ENCODE peak calls at places on chromosomes 7 and 10, in five cellular contexts. One of them, this sample, is unnamed.

GRCh38 chr10:33217854-33218253 is 116.6 kb downstream of the NRP1 start:
- DNase-seq in ovary: no peak
- DNase-seq in Peyer's patch: no peak
- DNase-seq in sigmoid colon: no peak
- DNase-seq in spleen: no peak
- DNase-seq in this sample: no peak

GRCh38 chr7:922334-923107 is 32.0 kb downstream of the ADAP1 start:
- DNase-seq in ovary: no peak
- DNase-seq in Peyer's patch: no peak
- DNase-seq in sigmoid colon: peak; percentile 60
- DNase-seq in spleen: peak; percentile 84
- DNase-seq in this sample: peak; percentile 81

GRCh38 chr10:131650169-131650705 is 250.6 kb upstream of the PPP2R2D start:
- DNase-seq in ovary: no peak
- DNase-seq in Peyer's patch: no peak
- DNase-seq in sigmoid colon: no peak
- DNase-seq in spleen: no peak
- DNase-seq in this sample: peak; percentile 54

GRCh38 chr10:77004917-77005564 is 632.6 kb downstream of the KCNMA1 start:
- DNase-seq in ovary: no peak
- DNase-seq in Peyer's patch: no peak
- DNase-seq in sigmoid colon: no peak
- DNase-seq in spleen: no peak
- DNase-seq in this sample: no peak

GRCh38 chr7:135662373-135663114 is at the start of gene STMP1:
- DNase-seq in ovary: peak; percentile 98
- DNase-seq in Peyer's patch: peak; percentile 97
- DNase-seq in sigmoid colon: peak; percentile 98
- DNase-seq in spleen: peak; percentile 99
- DNase-seq in this sample: peak; percentile 94

GRCh38 chr10:3525832-3526449 is 259.1 kb downstream of the KLF6 start:
- DNase-seq in ovary: no peak
- DNase-seq in Peyer's patch: no peak
- DNase-seq in sigmoid colon: peak; percentile 80
- DNase-seq in spleen: no peak
- DNase-seq in this sample: peak; percentile 68

GRCh38 chr7:100682228-100682741 is 8.7 kb downstream of the GNB2 start:
- DNase-seq in ovary: no peak
- DNase-seq in Peyer's patch: no peak
- DNase-seq in sigmoid colon: peak; percentile 66
- DNase-seq in spleen: peak; percentile 78
- DNase-seq in this sample: peak; percentile 80

GRCh38 chr10:34200355-34200901 is 614.7 kb downstream of the PARD3 start:
- DNase-seq in ovary: no peak
- DNase-seq in Peyer's patch: no peak
- DNase-seq in sigmoid colon: no peak
- DNase-seq in spleen: no peak
- DNase-seq in this sample: no peak

GRCh38 chr7:150446288-150446938 is 4.0 kb upstream of the GIMAP8 start:
- DNase-seq in ovary: no peak
- DNase-seq in Peyer's patch: no peak
- DNase-seq in sigmoid colon: no peak
- DNase-seq in spleen: no peak
- DNase-seq in this sample: no peak

GRCh38 chr10:28940158-28940888 is 263.0 kb downstream of the BAMBI start:
- DNase-seq in ovary: no peak
- DNase-seq in Peyer's patch: no peak
- DNase-seq in sigmoid colon: no peak
- DNase-seq in spleen: no peak
- DNase-seq in this sample: no peak
- H3K4me3 ChIP-seq in ovary: no peak overlapping the region
- H3K4me3 ChIP-seq in Peyer's patch: no peak overlapping the region
- H3K4me3 ChIP-seq in sigmoid colon: no peak overlapping the region
- H3K4me3 ChIP-seq in spleen: no peak overlapping the region
- H3K4me3 ChIP-seq in this sample: no peak overlapping the region

GRCh38 chr10:20858292-20859124 is 38.6 kb downstream of the NEBL start:
- DNase-seq in ovary: no peak
- DNase-seq in Peyer's patch: no peak
- DNase-seq in sigmoid colon: no peak
- DNase-seq in spleen: no peak
- DNase-seq in this sample: no peak
- TF ChIP-seq CTCF in ovary: no peak
- TF ChIP-seq CTCF in Peyer's patch: no peak
- TF ChIP-seq CTCF in sigmoid colon: no peak
- TF ChIP-seq CTCF in spleen: peak; percentile 33
- TF ChIP-seq CTCF in this sample: no peak

GRCh38 chr7:42833411-42833810 is 78.5 kb downstream of the C7orf25 start:
- DNase-seq in ovary: no peak
- DNase-seq in Peyer's patch: no peak
- DNase-seq in sigmoid colon: no peak
- DNase-seq in spleen: no peak
- DNase-seq in this sample: no peak
- TF ChIP-seq POLR2A in ovary: no peak
- TF ChIP-seq POLR2A in Peyer's patch: no peak
- TF ChIP-seq POLR2A in sigmoid colon: no peak
- TF ChIP-seq POLR2A in spleen: no peak
- TF ChIP-seq POLR2A in this sample: no peak

GRCh38 chr7:57867884-57868701 is 418.1 kb downstream of the ZNF716 start:
- DNase-seq in ovary: peak; percentile 7
- DNase-seq in Peyer's patch: no peak
- DNase-seq in sigmoid colon: no peak
- DNase-seq in spleen: peak; percentile 62
- DNase-seq in this sample: no peak

GRCh38 chr7:57868771-57869483 is 418.9 kb downstream of the ZNF716 start:
- DNase-seq in ovary: no peak
- DNase-seq in Peyer's patch: no peak
- DNase-seq in sigmoid colon: no peak
- DNase-seq in spleen: no peak
- DNase-seq in this sample: no peak
- H3K4me3 ChIP-seq in ovary: no peak overlapping the region
- H3K4me3 ChIP-seq in Peyer's patch: no peak overlapping the region
- H3K4me3 ChIP-seq in sigmoid colon: peak overlapping the region; percentile 48
- H3K4me3 ChIP-seq in spleen: no peak overlapping the region
- H3K4me3 ChIP-seq in this sample: no peak overlapping the region

DNA sequence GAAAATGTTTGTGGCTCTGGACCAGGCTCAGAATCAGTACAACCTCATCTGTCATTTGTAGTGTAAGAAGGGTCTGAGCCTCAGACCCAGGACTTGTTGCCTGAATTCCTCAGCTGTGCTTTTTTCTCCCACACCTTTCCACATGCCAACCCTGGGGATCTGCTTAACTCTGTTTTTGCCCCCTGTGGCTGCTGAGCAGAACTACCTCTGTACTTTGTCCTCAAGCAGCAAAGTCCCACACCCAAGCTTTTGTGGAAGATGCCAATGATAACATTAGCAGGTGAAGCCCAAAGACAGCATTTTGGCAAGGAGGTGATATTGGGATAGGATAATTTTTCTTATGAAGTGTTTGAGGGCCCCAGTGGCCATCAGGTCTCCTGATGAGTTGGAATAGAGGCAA is 5.8 kb upstream of the CYP2C18 start:
- DNase-seq in ovary: no peak
- DNase-seq in Peyer's patch: no peak
- DNase-seq in sigmoid colon: no peak
- DNase-seq in spleen: no peak
- DNase-seq in this sample: no peak
- TF ChIP-seq CTCF in ovary: no peak
- TF ChIP-seq CTCF in Peyer's patch: no peak
- TF ChIP-seq CTCF in sigmoid colon: no peak
- TF ChIP-seq CTCF in spleen: no peak
- TF ChIP-seq CTCF in this sample: no peak

GRCh38 chr10:86951184-86951761 is 6.1 kb downstream of the MMRN2 start:
- DNase-seq in ovary: peak; percentile 3
- DNase-seq in Peyer's patch: no peak
- DNase-seq in sigmoid colon: peak; percentile 62
- DNase-seq in spleen: no peak
- DNase-seq in this sample: peak; percentile 13
- TF ChIP-seq POLR2A in ovary: no peak
- TF ChIP-seq POLR2A in Peyer's patch: no peak
- TF ChIP-seq POLR2A in sigmoid colon: no peak
- TF ChIP-seq POLR2A in spleen: no peak
- TF ChIP-seq POLR2A in this sample: no peak

DNA sequence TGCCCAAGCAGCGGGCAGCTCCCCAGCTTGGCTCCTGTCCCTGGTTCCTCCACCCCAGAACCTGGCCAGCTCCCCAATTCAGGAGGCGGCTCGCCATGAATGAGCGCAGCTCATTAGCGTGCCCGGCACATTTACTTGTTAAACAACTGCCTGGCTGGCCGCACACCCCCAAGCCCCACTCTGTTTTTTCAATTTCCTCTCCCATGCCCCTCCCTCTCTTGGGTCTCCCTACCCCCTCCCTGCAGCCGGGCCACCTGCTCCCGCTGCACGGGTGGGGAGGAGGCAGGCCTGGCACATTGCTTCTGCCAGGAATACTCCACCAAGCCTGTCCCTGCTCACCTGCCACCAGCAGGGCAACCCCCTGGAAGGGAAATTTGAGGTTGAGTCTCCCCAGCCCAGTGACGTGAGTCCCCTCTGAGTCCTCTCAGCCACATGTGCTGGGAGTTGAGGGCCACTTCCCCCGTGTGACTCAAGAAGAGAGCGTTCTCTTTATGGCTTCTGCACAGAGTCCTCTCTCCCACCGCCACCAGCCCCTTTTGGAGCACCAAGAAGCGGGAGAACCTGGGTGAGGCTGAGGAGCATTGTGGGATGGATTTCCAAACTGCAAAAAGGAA is 2.6 kb upstream of the SLIT1 start:
- DNase-seq in ovary: no peak
- DNase-seq in Peyer's patch: no peak
- DNase-seq in sigmoid colon: no peak
- DNase-seq in spleen: peak; percentile 57
- DNase-seq in this sample: no peak
- H3K4me3 ChIP-seq in ovary: no peak overlapping the region
- H3K4me3 ChIP-seq in Peyer's patch: no peak overlapping the region
- H3K4me3 ChIP-seq in sigmoid colon: no peak overlapping the region
- H3K4me3 ChIP-seq in spleen: no peak overlapping the region
- H3K4me3 ChIP-seq in this sample: no peak overlapping the region

DNA sequence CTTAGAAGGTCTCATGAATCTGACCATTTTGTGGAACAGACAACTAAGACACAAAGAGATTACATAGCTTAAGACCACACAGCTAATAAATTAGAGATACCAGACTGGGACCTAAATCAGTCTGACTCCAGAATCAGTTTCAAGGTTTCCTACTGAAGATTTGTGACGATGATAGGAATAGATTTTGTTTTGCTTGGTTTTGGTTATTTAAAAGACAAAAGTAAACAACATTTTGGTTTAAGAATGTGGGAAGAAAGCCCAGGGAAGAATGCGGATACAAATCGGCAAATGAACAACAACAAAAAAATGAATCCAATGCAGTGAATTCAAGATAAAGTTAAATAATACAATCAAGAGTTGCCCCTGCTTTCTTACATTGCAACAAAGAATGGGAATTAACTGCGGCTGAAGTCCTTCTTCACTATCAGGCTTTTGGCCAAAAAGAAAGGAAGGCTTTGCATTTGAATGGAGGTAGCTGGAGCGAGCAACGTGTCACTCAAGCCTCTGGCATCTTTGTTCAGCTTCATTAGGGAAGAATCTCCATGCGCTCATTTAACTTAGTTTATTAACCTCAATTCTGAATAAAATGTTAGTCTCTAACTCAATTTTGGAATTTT is 210.8 kb downstream of the ADAM12 start:
- DNase-seq in ovary: no peak
- DNase-seq in Peyer's patch: no peak
- DNase-seq in sigmoid colon: no peak
- DNase-seq in spleen: no peak
- DNase-seq in this sample: no peak
- TF ChIP-seq CTCF in ovary: no peak
- TF ChIP-seq CTCF in Peyer's patch: no peak
- TF ChIP-seq CTCF in sigmoid colon: no peak
- TF ChIP-seq CTCF in spleen: no peak
- TF ChIP-seq CTCF in this sample: no peak

DNA sequence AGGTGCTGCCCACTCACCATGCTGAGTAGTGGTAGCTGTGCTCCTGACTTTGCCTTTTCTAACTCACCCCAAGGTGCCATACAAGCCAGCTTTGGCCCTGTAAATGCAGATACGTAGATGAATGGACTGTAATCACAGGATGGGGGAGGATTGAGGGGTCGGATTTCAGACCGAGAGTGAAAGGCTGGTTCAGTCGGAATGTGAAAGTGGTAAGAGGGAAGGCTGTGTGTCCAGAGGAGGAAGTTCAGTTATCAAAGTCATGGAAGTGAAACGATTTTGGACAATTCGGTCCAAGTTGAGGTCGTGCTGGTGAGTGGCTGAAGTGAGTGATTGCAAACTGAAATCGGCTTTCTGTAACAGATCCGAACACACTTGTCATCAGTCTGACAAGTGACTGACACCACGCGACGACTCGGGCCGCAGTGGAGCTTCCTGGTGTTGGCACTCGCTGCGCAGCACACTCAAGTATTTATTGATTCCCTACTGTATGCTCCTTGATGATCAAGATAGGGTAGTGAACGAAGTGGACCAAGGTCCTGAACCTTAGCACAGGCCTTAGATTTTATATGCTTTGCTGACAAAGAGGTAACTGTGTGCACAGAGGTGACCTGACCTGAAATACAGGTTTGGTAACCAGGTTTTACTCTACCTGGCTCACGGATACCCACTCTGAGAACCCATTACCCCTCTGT is 10.5 kb downstream of the ZNF282 start:
- DNase-seq in ovary: no peak
- DNase-seq in Peyer's patch: no peak
- DNase-seq in sigmoid colon: no peak
- DNase-seq in spleen: peak; percentile 64
- DNase-seq in this sample: no peak
- TF ChIP-seq POLR2A in ovary: no peak
- TF ChIP-seq POLR2A in Peyer's patch: no peak
- TF ChIP-seq POLR2A in sigmoid colon: no peak
- TF ChIP-seq POLR2A in spleen: no peak
- TF ChIP-seq POLR2A in this sample: no peak

GRCh38 chr10:79436066-79436849 is 9.2 kb downstream of the ZCCHC24 start:
- DNase-seq in ovary: peak; percentile 51
- DNase-seq in Peyer's patch: no peak
- DNase-seq in sigmoid colon: peak; percentile 66
- DNase-seq in spleen: peak; percentile 70
- DNase-seq in this sample: no peak

GRCh38 chr10:79433324-79434222 is 11.9 kb downstream of the ZCCHC24 start:
- DNase-seq in ovary: peak; percentile 43
- DNase-seq in Peyer's patch: no peak
- DNase-seq in sigmoid colon: peak; percentile 94
- DNase-seq in spleen: peak; percentile 61
- DNase-seq in this sample: no peak

GRCh38 chr10:79434223-79434687 is 11.2 kb downstream of the ZCCHC24 start:
- DNase-seq in ovary: no peak
- DNase-seq in Peyer's patch: no peak
- DNase-seq in sigmoid colon: no peak
- DNase-seq in spleen: no peak
- DNase-seq in this sample: no peak

GRCh38 chr10:79435271-79436065 is 10.0 kb downstream of the ZCCHC24 start:
- DNase-seq in ovary: peak; percentile 75
- DNase-seq in Peyer's patch: no peak
- DNase-seq in sigmoid colon: peak; percentile 88
- DNase-seq in spleen: peak; percentile 76
- DNase-seq in this sample: no peak

DNA sequence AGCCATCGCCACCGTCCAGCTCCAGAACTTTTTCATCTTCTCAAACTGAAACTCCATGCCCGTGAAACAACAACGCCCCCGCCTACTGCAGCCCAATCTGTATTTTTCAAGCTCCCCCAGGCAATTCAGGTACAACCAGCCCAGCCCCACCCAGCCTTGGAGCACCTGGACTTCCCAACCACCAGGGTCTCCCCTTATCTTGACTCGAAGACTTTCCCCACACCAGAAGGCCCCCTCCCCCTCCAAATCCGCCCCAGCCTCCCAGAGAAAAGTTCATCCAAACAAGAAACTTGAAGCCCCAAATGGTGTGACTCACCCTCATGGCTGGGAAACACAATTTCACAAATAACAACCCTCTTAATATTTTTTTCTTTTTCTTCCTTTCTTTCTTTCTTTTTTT is 10.6 kb downstream of the ZCCHC24 start:
- DNase-seq in ovary: peak; percentile 79
- DNase-seq in Peyer's patch: no peak
- DNase-seq in sigmoid colon: peak; percentile 83
- DNase-seq in spleen: peak; percentile 32
- DNase-seq in this sample: no peak
- H3K4me3 ChIP-seq in ovary: peak overlapping the region; percentile 40
- H3K4me3 ChIP-seq in Peyer's patch: no peak overlapping the region
- H3K4me3 ChIP-seq in sigmoid colon: peak overlapping the region; percentile 5
- H3K4me3 ChIP-seq in spleen: no peak overlapping the region
- H3K4me3 ChIP-seq in this sample: no peak overlapping the region